ENCODE peak calls at places on chromosomes 16 and 17, in five cellular contexts. Y, Z, W, Q and D are unnamed samples.

GRCh38 chr17:63947711-63948330 is 15.7 kb upstream of the CD79B start:
- DNase-seq in Y (no peak), Z (no peak), W (no peak), Q (no peak), D (no peak)

GRCh38 chr16:12435730-12436129 is 368.0 kb downstream of the CPPED1 start:
- DNase-seq in Y (no peak), Z (no peak), W (no peak), Q (no peak), D (no peak)

GRCh38 chr16:28845173-28846079 is 722 bp downstream of the TUFM start:
- DNase-seq in Y (no peak), Z (no peak), W (peak; percentile 50), Q (no peak), D (no peak)

GRCh38 chr16:27800817-27801216 is 250.9 kb downstream of the KATNIP start:
- DNase-seq in Y (no peak), Z (no peak), W (no peak), Q (no peak), D (no peak)

GRCh38 chr16:64380751-64381150 is 741.1 kb downstream of the CDH11 start:
- DNase-seq in Y (no peak), Z (no peak), W (no peak), Q (no peak), D (no peak)

GRCh38 chr17:38748329-38749221 is at the start of gene PCGF2:
- DNase-seq in Y (peak; percentile 91), Z (no peak), W (peak; percentile 87), Q (peak; percentile 88), D (peak; percentile 83)

GRCh38 chr16:30372037-30372712 is 1.9 kb upstream of the TBC1D10B start:
- DNase-seq in Y (peak; percentile 35), Z (no peak), W (no peak), Q (no peak), D (no peak)

GRCh38 chr17:12438813-12439586 is 226.7 kb upstream of the MYOCD start:
- DNase-seq in Y (no peak), Z (no peak), W (no peak), Q (no peak), D (no peak)

GRCh38 chr17:48720263-48721008 is 1.9 kb downstream of the PRAC1 start:
- DNase-seq in Y (no peak), Z (no peak), W (no peak), Q (no peak), D (no peak)

GRCh38 chr17:64781394-64781793 is 119.3 kb upstream of the SMURF2 start:
- DNase-seq in Y (peak; percentile 73), Z (peak; percentile 30), W (no peak), Q (no peak), D (no peak)

GRCh38 chr17:15516150-15516549 is 47.1 kb downstream of the TVP23C start:
- DNase-seq in Y (no peak), Z (no peak), W (peak; percentile 79), Q (no peak), D (no peak)

GRCh38 chr17:38361700-38362465 is 10.2 kb downstream of the SOCS7 start:
- DNase-seq in Y (no peak), Z (no peak), W (no peak), Q (no peak), D (no peak)

GRCh38 chr17:1725642-1726511 is 1.4 kb downstream of the WDR81 start:
- DNase-seq in Y (no peak), Z (no peak), W (no peak), Q (no peak), D (no peak)

GRCh38 chr17:65163990-65164495 is 26.9 kb downstream of the RGS9 start:
- DNase-seq in Y (peak; percentile 57), Z (peak; percentile 15), W (peak; percentile 70), Q (no peak), D (no peak)

GRCh38 chr17:65191805-65192740 is 54.9 kb downstream of the RGS9 start:
- DNase-seq in Y (no peak), Z (no peak), W (peak; percentile 80), Q (peak; percentile 48), D (no peak)

GRCh38 chr17:31690118-31690517 is 168.9 kb downstream of the COPRS start:
- DNase-seq in Y (no peak), Z (no peak), W (no peak), Q (no peak), D (no peak)

GRCh38 chr16:30697264-30698138 is 1.5 kb upstream of the SRCAP start:
- DNase-seq in Y (no peak), Z (no peak), W (no peak), Q (no peak), D (no peak)

GRCh38 chr17:4032245-4032644 is 68.0 kb upstream of the ATP2A3 start:
- DNase-seq in Y (no peak), Z (no peak), W (no peak), Q (no peak), D (no peak)

GRCh38 chr17:9456265-9456664 is 119.4 kb downstream of the STX8 start:
- DNase-seq in Y (no peak), Z (no peak), W (no peak), Q (no peak), D (no peak)

GRCh38 chr17:55778389-55779118 is 27.7 kb downstream of the PCTP start:
- DNase-seq in Y (no peak), Z (no peak), W (no peak), Q (no peak), D (no peak)

GRCh38 chr16:57725077-57725953 is 10.3 kb upstream of the KATNB1 start:
- DNase-seq in Y (peak; percentile 15), Z (no peak), W (no peak), Q (no peak), D (no peak)

GRCh38 chr16:49586466-49586865 is 212.9 kb downstream of the C16orf78 start:
- DNase-seq in Y (no peak), Z (no peak), W (no peak), Q (no peak), D (no peak)

GRCh38 chr17:2259769-2260536 is 43.6 kb downstream of the SMG6 start:
- DNase-seq in Y (no peak), Z (peak; percentile 29), W (no peak), Q (peak; percentile 45), D (no peak)

GRCh38 chr16:57994778-57995177 is 5.7 kb downstream of the ZNF319 start:
- DNase-seq in Y (no peak), Z (peak; percentile 15), W (peak; percentile 47), Q (peak; percentile 11), D (no peak)

GRCh38 chr16:27515874-27516353 is 33.8 kb downstream of the GTF3C1 start:
- DNase-seq in Y (no peak), Z (no peak), W (peak; percentile 19), Q (no peak), D (no peak)

GRCh38 chr17:49388290-49388640 is 26.2 kb upstream of the ZNF652 start:
- DNase-seq in Y (no peak), Z (peak; percentile 23), W (no peak), Q (no peak), D (no peak)

GRCh38 chr17:33328129-33328528 is 35.0 kb upstream of the ASIC2 start:
- DNase-seq in Y (no peak), Z (no peak), W (no peak), Q (no peak), D (no peak)

GRCh38 chr17:76263896-76264295 is 1.3 kb upstream of the UBALD2 start:
- DNase-seq in Y (no peak), Z (no peak), W (no peak), Q (no peak), D (no peak)

GRCh38 chr16:71855937-71856662 is 10.3 kb downstream of the ATXN1L start:
- DNase-seq in Y (no peak), Z (no peak), W (no peak), Q (no peak), D (no peak)

GRCh38 chr17:77733576-77734296 is 224.8 kb upstream of the TNRC6C start:
- DNase-seq in Y (no peak), Z (no peak), W (no peak), Q (no peak), D (no peak)

GRCh38 chr17:77734371-77735050 is 224.0 kb upstream of the TNRC6C start:
- DNase-seq in Y (no peak), Z (no peak), W (peak; percentile 21), Q (peak; percentile 67), D (peak; percentile 84)

GRCh38 chr17:77736207-77736600 is 222.3 kb upstream of the TNRC6C start:
- DNase-seq in Y (no peak), Z (no peak), W (no peak), Q (no peak), D (no peak)

GRCh38 chr17:77735341-77736206 is 222.9 kb upstream of the TNRC6C start:
- DNase-seq in Y (no peak), Z (no peak), W (no peak), Q (peak; percentile 34), D (no peak)

GRCh38 chr17:77735051-77735340 is 223.5 kb upstream of the TNRC6C start:
- DNase-seq in Y (no peak), Z (no peak), W (no peak), Q (no peak), D (peak; percentile 28)
- H3K4me3 ChIP-seq in Y (no peak overlapping the region), Z (no peak overlapping the region), W (no peak overlapping the region), Q (no peak overlapping the region), D (no peak overlapping the region)

GRCh38 chr16:85543998-85544397 is 69.1 kb upstream of the GSE1 start:
- DNase-seq in Y (no peak), Z (no peak), W (no peak), Q (no peak), D (no peak)

GRCh38 chr16:85541619-85542547 is 71.2 kb upstream of the GSE1 start:
- DNase-seq in Y (no peak), Z (no peak), W (no peak), Q (no peak), D (no peak)

GRCh38 chr16:85543536-85543935 is 69.6 kb upstream of the GSE1 start:
- DNase-seq in Y (no peak), Z (no peak), W (no peak), Q (no peak), D (no peak)

GRCh38 chr16:85541181-85541580 is 71.9 kb upstream of the GSE1 start:
- DNase-seq in Y (no peak), Z (no peak), W (no peak), Q (no peak), D (no peak)

DNA sequence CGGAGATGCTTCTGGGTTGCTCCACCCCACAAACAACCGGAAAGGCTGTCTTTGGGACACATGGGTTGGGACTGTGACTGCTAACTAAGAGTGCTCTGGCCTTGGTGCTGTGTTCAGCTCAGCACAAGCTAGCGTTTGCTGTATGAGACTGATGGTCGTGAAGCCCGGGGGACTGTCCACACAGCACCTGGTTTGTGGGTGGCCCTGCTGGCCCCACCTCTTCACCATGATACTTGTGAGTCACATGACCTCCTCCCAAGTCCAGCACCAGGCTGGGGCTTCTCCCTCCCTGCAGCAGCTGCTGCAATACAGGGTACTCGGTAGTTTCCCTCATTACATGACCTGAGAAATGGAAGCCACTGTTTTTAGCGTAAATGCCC is 70.6 kb upstream of the GSE1 start:
- DNase-seq in Y (no peak), Z (no peak), W (no peak), Q (no peak), D (no peak)
- H3K4me3 ChIP-seq in Y (no peak overlapping the region), Z (no peak overlapping the region), W (no peak overlapping the region), Q (no peak overlapping the region), D (no peak overlapping the region)

GRCh38 chr16:525123-525519 is 2.4 kb upstream of the CAPN15 start:
- DNase-seq in Y (no peak), Z (no peak), W (no peak), Q (no peak), D (no peak)
- H3K4me3 ChIP-seq in Y (no peak overlapping the region), Z (no peak overlapping the region), W (no peak overlapping the region), Q (peak overlapping the region; percentile 13), D (no peak overlapping the region)

DNA sequence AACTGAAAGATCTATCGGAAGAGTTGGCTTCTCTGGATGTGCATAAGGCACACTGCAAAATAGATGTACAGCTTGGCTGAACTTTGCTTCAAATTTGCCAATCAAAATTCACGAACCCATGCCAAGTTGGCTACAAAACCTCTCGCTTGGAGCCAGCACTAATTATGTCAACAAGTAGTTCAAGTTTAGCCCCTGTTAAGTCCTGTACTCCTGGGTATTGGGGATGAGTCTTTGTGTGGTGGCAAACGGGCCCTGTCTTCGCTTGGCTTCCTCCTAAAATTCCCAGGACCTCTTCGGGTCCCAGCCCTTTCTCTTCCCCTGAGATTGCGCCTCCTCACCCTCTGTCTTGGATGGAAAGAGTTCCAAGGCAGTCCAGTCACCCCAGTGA is 718.0 kb downstream of the WWOX start:
- DNase-seq in Y (no peak), Z (no peak), W (no peak), Q (no peak), D (no peak)
- H3K4me3 ChIP-seq in Y (no peak overlapping the region), Z (no peak overlapping the region), W (no peak overlapping the region), Q (no peak overlapping the region), D (no peak overlapping the region)